ENCODE peak calls at places on chromosomes 6 and 20, in six cellular contexts. N is fibroblast of the aortic adventitia, H is AG09309, A is aorta, G is kidney, P is astrocyte of the spinal cord. T is an unnamed sample.

GRCh38 chr6:4133941-4134838 is 1.2 kb downstream of the ECI2 start:
- DNase-seq in A (no peak), H (no peak), N (peak; percentile 11), P (peak; percentile 24), G (no peak), T (peak; percentile 54)

GRCh38 chr6:14228571-14228970 is 111.0 kb downstream of the CD83 start:
- DNase-seq in N (peak; percentile 19), G (peak; percentile 68), P (peak; percentile 13), A (no peak), H (peak; percentile 16), T (peak; percentile 99)

GRCh38 chr20:22954661-22955060 is 80.5 kb upstream of the SSTR4 start:
- DNase-seq in A (no peak), G (no peak), N (no peak), P (no peak), H (no peak), T (no peak)

GRCh38 chr6:42402184-42402583 is 49.5 kb downstream of the TRERF1 start:
- DNase-seq in N (peak; percentile 27), A (no peak), H (no peak), P (peak; percentile 48), G (no peak), T (peak; percentile 26)

GRCh38 chr20:46993465-46994095 is 98.9 kb downstream of the EYA2 start:
- DNase-seq in A (no peak), G (no peak), H (no peak), P (no peak), N (no peak), T (no peak)

GRCh38 chr6:53815381-53816119 is 20.7 kb downstream of the LRRC1 start:
- DNase-seq in G (no peak), A (no peak), N (no peak), H (no peak), P (no peak), T (no peak)

GRCh38 chr6:101931766-101932165 is 538.3 kb downstream of the GRIK2 start:
- DNase-seq in N (peak; percentile 19), G (no peak), H (no peak), P (no peak), A (no peak), T (no peak)

GRCh38 chr20:19491241-19491640 is 266.8 kb upstream of the RIN2 start:
- DNase-seq in H (no peak), N (no peak), G (no peak), P (no peak), A (no peak), T (no peak)

GRCh38 chr6:82875573-82876185 is 190.0 kb downstream of the UBE3D start:
- DNase-seq in A (no peak), H (peak; percentile 37), G (no peak), N (peak; percentile 73), P (peak; percentile 85), T (no peak)

GRCh38 chr6:148967546-148967945 is 220.7 kb downstream of the UST start:
- DNase-seq in A (no peak), P (no peak), N (no peak), G (no peak), H (no peak), T (no peak)

GRCh38 chr6:131027326-131027725 is 35.7 kb downstream of the EPB41L2 start:
- DNase-seq in N (no peak), H (no peak), P (no peak), A (no peak), G (no peak), T (no peak)

GRCh38 chr6:1390071-1390804 is 862 bp downstream of the FOXF2 start:
- DNase-seq in P (no peak), H (peak; percentile 33), N (peak; percentile 63), G (peak; percentile 78), A (no peak), T (no peak)

GRCh38 chr6:34696189-34696738 is 303 bp downstream of the ILRUN start:
- DNase-seq in N (peak; percentile 35), P (peak; percentile 54), H (no peak), A (peak; percentile 89), G (peak; percentile 90), T (no peak)

GRCh38 chr6:137856138-137856898 is 10.7 kb upstream of the TNFAIP3 start:
- DNase-seq in P (no peak), G (no peak), H (no peak), A (no peak), N (no peak), T (peak; percentile 84)

GRCh38 chr20:52231230-52231746 is 39.7 kb upstream of the ZFP64 start:
- DNase-seq in P (no peak), A (no peak), G (no peak), N (no peak), H (no peak), T (no peak)

GRCh38 chr6:72649032-72649984 is 27.4 kb downstream of the KCNQ5 start:
- DNase-seq in P (peak; percentile 86), H (peak; percentile 62), G (no peak), N (peak; percentile 87), A (no peak), T (no peak)

GRCh38 chr6:38503940-38504682 is 135.6 kb downstream of the BTBD9 start:
- DNase-seq in H (no peak), G (no peak), N (no peak), P (no peak), A (no peak), T (no peak)

GRCh38 chr6:154555075-154555677 is 44.7 kb upstream of the CNKSR3 start:
- DNase-seq in N (no peak), A (no peak), H (no peak), G (no peak), P (peak; percentile 10), T (no peak)

GRCh38 chr20:36275441-36276189 is 30.5 kb upstream of the DLGAP4 start:
- DNase-seq in H (no peak), P (no peak), A (peak; percentile 62), G (no peak), N (no peak), T (no peak)

GRCh38 chr6:2360716-2361115 is 115.3 kb upstream of the GMDS start:
- DNase-seq in A (no peak), N (no peak), G (no peak), P (no peak), H (no peak), T (no peak)

GRCh38 chr20:48621256-48622078 is 206.3 kb downstream of the PREX1 start:
- DNase-seq in P (no peak), A (peak; percentile 69), G (peak; percentile 75), H (no peak), N (peak; percentile 19), T (no peak)

GRCh38 chr6:134438825-134439224 is 120.9 kb upstream of the SGK1 start:
- DNase-seq in H (no peak), A (no peak), P (no peak), N (no peak), G (no peak), T (no peak)

GRCh38 chr6:17983712-17984111 is 3.7 kb downstream of the KIF13A start:
- DNase-seq in G (no peak), A (no peak), P (no peak), H (no peak), N (no peak), T (no peak)

GRCh38 chr6:17984399-17984798 is 3.0 kb downstream of the KIF13A start:
- DNase-seq in G (no peak), N (peak; percentile 44), A (no peak), H (no peak), P (no peak), T (no peak)

GRCh38 chr6:17985934-17986655 is 1.3 kb downstream of the KIF13A start:
- DNase-seq in N (no peak), P (no peak), G (no peak), H (no peak), A (no peak), T (no peak)

GRCh38 chr6:17986656-17987575 is 519 bp downstream of the KIF13A start:
- DNase-seq in G (peak; percentile 88), H (no peak), A (peak; percentile 86), N (peak; percentile 54), P (peak; percentile 54), T (no peak)

DNA sequence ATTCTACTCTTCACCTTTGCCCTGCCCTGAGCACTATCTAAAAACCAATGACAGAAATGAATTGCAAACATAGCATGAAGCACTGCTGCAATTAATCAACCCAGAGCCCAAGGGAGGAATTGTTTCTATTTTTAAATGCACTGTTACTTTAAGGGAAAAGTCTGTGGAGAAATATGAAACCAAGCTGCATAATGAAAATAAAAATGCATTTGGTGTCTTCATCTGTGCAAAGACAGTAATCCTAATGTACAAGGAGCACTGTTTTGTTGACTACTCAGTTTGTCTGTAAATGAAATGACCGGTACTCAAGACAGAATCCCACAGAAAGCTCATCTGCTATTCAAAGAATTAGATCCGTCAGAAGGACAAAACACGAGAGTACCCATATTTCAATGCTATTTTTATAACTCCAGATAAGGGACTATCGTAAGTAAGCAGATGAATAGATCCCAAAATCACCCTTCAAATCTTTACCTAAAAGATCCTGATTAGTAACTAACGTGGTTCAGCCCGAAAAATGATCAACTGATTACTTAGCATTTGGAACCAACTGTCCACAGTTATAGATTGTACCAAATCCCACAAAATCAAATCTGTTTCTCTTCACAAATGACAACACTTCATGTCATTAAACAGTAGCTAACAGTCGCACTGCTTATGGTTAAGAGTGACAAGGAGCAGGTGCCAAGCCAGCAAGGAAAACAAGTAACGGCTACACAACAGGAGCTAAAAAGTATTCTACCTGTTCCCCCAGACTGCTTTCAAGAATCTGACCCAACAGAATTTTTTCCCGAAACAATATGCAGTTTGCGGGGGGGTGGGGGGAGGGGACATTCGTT is 2.4 kb downstream of the KIF13A start:
- DNase-seq in H (no peak), N (peak; percentile 59), P (no peak), A (no peak), G (no peak), T (no peak)
- H3K4me3 ChIP-seq in H (peak overlapping the region; percentile 85), N (peak overlapping the region; percentile 85), P (peak overlapping the region; percentile 17), A (peak overlapping the region; percentile 86), G (peak overlapping the region; percentile 39), T (no peak overlapping the region)

GRCh38 chr20:38931984-38932383 is 5.8 kb downstream of the FAM83D start:
- DNase-seq in N (no peak), P (no peak), A (no peak), G (no peak), H (no peak), T (no peak)
- H3K4me3 ChIP-seq in N (peak overlapping the region; percentile 33), P (no peak overlapping the region), A (no peak overlapping the region), G (no peak overlapping the region), H (no peak overlapping the region), T (no peak overlapping the region)

DNA sequence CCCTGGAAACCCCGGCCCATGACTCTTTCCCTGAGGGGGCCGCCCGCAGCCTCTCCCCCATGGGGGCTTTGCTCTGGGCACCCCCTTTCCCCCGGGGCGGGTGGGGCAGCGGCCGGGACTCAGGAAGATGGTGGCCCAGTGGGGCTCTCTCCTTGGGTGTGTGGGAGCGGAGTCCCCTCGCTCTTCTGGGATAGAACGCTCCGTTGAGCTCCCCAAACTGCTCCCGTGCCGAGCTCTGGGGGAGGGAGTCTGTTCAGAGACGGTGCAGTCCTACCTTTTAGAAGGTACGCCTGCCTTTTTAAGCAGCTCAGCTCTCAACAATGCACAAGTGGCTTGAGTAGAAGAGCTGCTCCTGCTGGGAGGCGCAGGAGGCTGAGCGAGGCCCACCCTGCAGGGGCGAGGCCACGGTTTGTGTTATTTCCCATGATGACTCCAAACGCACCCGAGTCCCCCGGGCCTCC is 21.7 kb upstream of the BHLHE23 start:
- DNase-seq in G (peak; percentile 55), N (no peak), H (no peak), A (peak; percentile 70), P (no peak), T (no peak)
- H3K4me3 ChIP-seq in G (no peak overlapping the region), N (no peak overlapping the region), H (no peak overlapping the region), A (no peak overlapping the region), P (no peak overlapping the region), T (no peak overlapping the region)

DNA sequence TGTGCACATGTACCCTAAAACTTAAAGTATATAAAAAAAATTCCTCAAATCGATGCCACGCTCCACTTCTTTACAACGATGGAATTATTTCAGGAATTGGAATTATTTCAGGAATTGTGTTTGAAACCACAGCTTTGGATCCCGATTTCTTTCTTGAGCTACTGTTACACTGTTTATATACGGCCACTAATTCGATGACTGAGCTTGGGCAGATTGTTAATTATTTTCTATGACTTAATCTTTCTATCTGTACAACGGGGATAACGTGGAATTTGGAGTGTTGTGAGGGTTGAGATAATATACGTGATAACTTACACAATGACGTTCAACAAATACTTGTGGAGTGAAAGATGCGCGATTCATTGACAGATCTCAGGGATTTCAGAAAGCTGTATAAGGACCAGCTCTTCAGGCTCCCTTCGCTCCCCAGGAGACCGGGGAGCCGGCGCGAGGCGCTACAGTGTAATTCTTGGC is 171.3 kb downstream of the SLC16A10 start:
- DNase-seq in N (no peak), H (no peak), A (no peak), G (no peak), P (no peak), T (no peak)
- H3K4me3 ChIP-seq in N (peak overlapping the region; percentile 54), H (peak overlapping the region; percentile 29), A (no peak overlapping the region), G (peak overlapping the region; percentile 57), P (peak overlapping the region; percentile 83), T (peak overlapping the region; percentile 81)